ENCODE peak calls at places on chromosomes 13 and 19, in four cellular contexts. F, Y, R and A are unnamed samples.

GRCh38 chr13:50125306-50125555 is 110.0 kb downstream of the KCNRG start:
- DNase-seq in F (no peak), Y (no peak), R (no peak), A (no peak)

GRCh38 chr13:89380101-89380500 is 1708.9 kb downstream of the SLITRK5 start:
- DNase-seq in F (no peak), Y (no peak), R (peak), A (peak)

GRCh38 chr13:81487151-81487550 is 1146.2 kb upstream of the SPRY2 start:
- DNase-seq in F (no peak), Y (no peak), R (peak), A (peak)

GRCh38 chr19:7505682-7506384 is 10.1 kb upstream of the ZNF358 start:
- DNase-seq in F (peak), Y (no peak), R (no peak), A (no peak)

GRCh38 chr13:50724913-50725312 is 118.6 kb downstream of the DLEU7 start:
- DNase-seq in F (no peak), Y (no peak), R (no peak), A (no peak)

GRCh38 chr13:112928958-112929777 is 39.8 kb upstream of the MCF2L start:
- DNase-seq in F (no peak), Y (no peak), R (peak), A (no peak)

GRCh38 chr19:1491114-1491848 is at the start of gene REEP6:
- DNase-seq in F (peak), Y (no peak), R (no peak), A (no peak)

GRCh38 chr13:113854238-113855011 is 9.5 kb downstream of the GAS6 start:
- DNase-seq in F (no peak), Y (no peak), R (no peak), A (no peak)

GRCh38 chr13:105665284-105665683 is 870.2 kb downstream of the EFNB2 start:
- DNase-seq in F (no peak), Y (no peak), R (no peak), A (no peak)

GRCh38 chr19:1227313-1227626 is 10.5 kb downstream of the CBARP start:
- DNase-seq in F (no peak), Y (no peak), R (no peak), A (no peak)

GRCh38 chr13:109897988-109898623 is 111.7 kb upstream of the IRS2 start:
- DNase-seq in F (no peak), Y (no peak), R (no peak), A (no peak)

GRCh38 chr13:51803422-51804294 is at the start of gene DHRS12:
- DNase-seq in F (peak), Y (peak), R (peak), A (peak)

GRCh38 chr19:47352095-47352494 is 3.0 kb downstream of the DHX34 start:
- DNase-seq in F (no peak), Y (no peak), R (no peak), A (no peak)

GRCh38 chr19:2045501-2046045 is 5.5 kb downstream of the MKNK2 start:
- DNase-seq in F (peak), Y (no peak), R (no peak), A (no peak)

GRCh38 chr19:4962085-4962619 is 6.8 kb upstream of the KDM4B start:
- DNase-seq in F (no peak), Y (no peak), R (no peak), A (no peak)

GRCh38 chr13:44686478-44687071 is 110.4 kb upstream of the TSC22D1 start:
- DNase-seq in F (no peak), Y (no peak), R (no peak), A (no peak)

GRCh38 chr19:33325920-33326319 is 23.6 kb upstream of the CEBPA start:
- DNase-seq in F (no peak), Y (no peak), R (no peak), A (no peak)

GRCh38 chr13:63092461-63092860 is 1676.8 kb upstream of the PCDH20 start:
- DNase-seq in F (no peak), Y (no peak), R (no peak), A (no peak)

GRCh38 chr19:36963262-36963661 is 47.1 kb downstream of the ZNF568 start:
- DNase-seq in F (no peak), Y (no peak), R (no peak), A (no peak)

GRCh38 chr19:52336976-52337375 is 933 bp downstream of the ZNF610 start:
- DNase-seq in F (no peak), Y (no peak), R (no peak), A (no peak)

GRCh38 chr19:39211731-39212376 is 7.8 kb upstream of the SYCN start:
- DNase-seq in F (no peak), Y (no peak), R (no peak), A (peak)

GRCh38 chr19:378706-379105 is 30.2 kb downstream of the C2CD4C start:
- DNase-seq in F (no peak), Y (no peak), R (no peak), A (no peak)

GRCh38 chr19:7236153-7236552 is 58.1 kb downstream of the INSR start:
- DNase-seq in F (no peak), Y (no peak), R (no peak), A (no peak)

GRCh38 chr13:36163809-36164308 is 32.7 kb upstream of the DCLK1 start:
- DNase-seq in F (no peak), Y (no peak), R (no peak), A (no peak)

GRCh38 chr13:41891119-41891518 is 69.8 kb downstream of the VWA8 start:
- DNase-seq in F (no peak), Y (no peak), R (no peak), A (no peak)

GRCh38 chr13:49954674-49955455 is 18.7 kb upstream of the SPRYD7 start:
- DNase-seq in F (no peak), Y (no peak), R (no peak), A (no peak)

GRCh38 chr19:33409035-33409434 is 35.5 kb downstream of the CEBPG start:
- DNase-seq in F (no peak), Y (no peak), R (no peak), A (no peak)

GRCh38 chr19:4012092-4012974 is 4.8 kb downstream of the PIAS4 start:
- DNase-seq in F (no peak), Y (no peak), R (no peak), A (no peak)

GRCh38 chr13:104477256-104477655 is 1411.0 kb upstream of the SLC10A2 start:
- DNase-seq in F (no peak), Y (no peak), R (no peak), A (no peak)

GRCh38 chr13:42814868-42815267 is 33.5 kb downstream of the FAM216B start:
- DNase-seq in F (no peak), Y (no peak), R (no peak), A (no peak)

GRCh38 chr13:34201050-34201913 is 383.3 kb downstream of the RFC3 start:
- DNase-seq in F (no peak), Y (no peak), R (peak), A (no peak)

GRCh38 chr19:40754611-40755247 is 3.7 kb downstream of the SNRPA start:
- DNase-seq in F (no peak), Y (no peak), R (peak), A (no peak)

GRCh38 chr19:47229674-47230121 is 1.3 kb downstream of the BBC3 start:
- DNase-seq in F (no peak), Y (no peak), R (no peak), A (no peak)

GRCh38 chr13:95530178-95530577 is 22.3 kb upstream of the CLDN10 start:
- DNase-seq in F (no peak), Y (no peak), R (peak), A (no peak)

GRCh38 chr19:46220038-46220615 is 9.4 kb upstream of the IGFL1 start:
- DNase-seq in F (no peak), Y (no peak), R (no peak), A (no peak)

GRCh38 chr13:106373989-106374572 is 161.4 kb downstream of the EFNB2 start:
- DNase-seq in F (no peak), Y (peak), R (no peak), A (no peak)

DNA sequence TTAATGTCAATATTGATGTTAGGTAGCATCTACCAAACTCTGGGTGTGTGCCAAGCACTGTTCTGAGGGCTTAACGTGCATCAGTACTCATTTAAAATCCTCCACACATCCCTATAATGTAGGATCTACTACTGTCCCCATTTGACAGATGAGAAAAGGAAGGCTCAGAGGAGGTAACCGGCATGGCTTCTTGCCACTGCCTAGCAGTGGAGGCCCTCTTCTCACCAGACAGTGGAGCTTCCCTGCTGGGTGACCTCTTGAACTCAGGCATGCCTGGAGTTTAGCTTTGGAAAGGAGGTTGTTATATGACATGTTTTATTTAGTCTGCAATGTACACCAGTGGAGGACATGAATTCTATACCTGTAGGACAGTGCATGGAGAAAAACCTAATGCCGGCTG is 2.1 kb downstream of the SPATA13 start:
- DNase-seq in F (no peak), Y (no peak), R (no peak), A (no peak)
- TF ChIP-seq ATF3 in F (no peak), Y (no peak), R (no peak), A (no peak)

DNA sequence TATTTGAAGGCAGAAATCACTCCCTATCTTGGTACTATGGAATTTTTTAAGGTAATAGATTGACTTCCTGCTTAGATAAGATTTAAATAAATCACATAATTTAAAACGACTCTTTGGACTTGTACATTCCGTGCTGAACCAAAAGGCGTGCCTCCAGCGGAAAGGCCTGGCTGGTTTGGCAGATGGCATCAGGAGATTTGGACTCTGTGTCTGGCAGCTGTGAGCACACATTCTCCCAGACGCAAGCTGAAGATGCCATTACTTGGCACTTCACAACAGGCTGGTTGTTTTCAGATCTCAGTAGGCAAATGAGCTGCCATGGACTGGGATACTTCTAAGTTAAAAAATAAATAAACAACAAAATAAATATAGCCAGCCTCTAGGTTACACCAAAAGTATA is 104.5 kb upstream of the SLC15A1 start:
- DNase-seq in F (no peak), Y (no peak), R (no peak), A (no peak)
- TF ChIP-seq ZBTB33 in F (no peak), Y (no peak), R (no peak), A (no peak)

GRCh38 chr13:75832812-75833211 is 196.7 kb downstream of the LMO7 start:
- DNase-seq in F (no peak), Y (no peak), R (no peak), A (no peak)

GRCh38 chr13:75826391-75826790 is 190.3 kb downstream of the LMO7 start:
- DNase-seq in F (no peak), Y (no peak), R (no peak), A (no peak)

GRCh38 chr13:75831389-75831788 is 195.3 kb downstream of the LMO7 start:
- DNase-seq in F (no peak), Y (no peak), R (no peak), A (no peak)

GRCh38 chr13:75830842-75831241 is 194.7 kb downstream of the LMO7 start:
- DNase-seq in F (no peak), Y (no peak), R (no peak), A (no peak)

GRCh38 chr13:75829874-75830273 is 193.7 kb downstream of the LMO7 start:
- DNase-seq in F (no peak), Y (no peak), R (no peak), A (no peak)
- TF ChIP-seq ATF3 in F (no peak), Y (no peak), R (no peak), A (no peak)

GRCh38 chr19:6035026-6035425 is 57.1 kb upstream of the RANBP3 start:
- DNase-seq in F (no peak), Y (no peak), R (no peak), A (no peak)
- TF ChIP-seq ZBTB33 in F (no peak), Y (no peak), R (no peak), A (no peak)

GRCh38 chr19:53555352-53555751 is 17.4 kb downstream of the ZNF331 start:
- DNase-seq in F (no peak), Y (no peak), R (no peak), A (no peak)

GRCh38 chr19:53552001-53552721 is 14.2 kb downstream of the ZNF331 start:
- DNase-seq in F (no peak), Y (no peak), R (no peak), A (no peak)

GRCh38 chr19:53554804-53555203 is 16.9 kb downstream of the ZNF331 start:
- DNase-seq in F (no peak), Y (no peak), R (no peak), A (no peak)

GRCh38 chr19:53553865-53554791 is 16.2 kb downstream of the ZNF331 start:
- DNase-seq in F (no peak), Y (peak), R (no peak), A (no peak)

DNA sequence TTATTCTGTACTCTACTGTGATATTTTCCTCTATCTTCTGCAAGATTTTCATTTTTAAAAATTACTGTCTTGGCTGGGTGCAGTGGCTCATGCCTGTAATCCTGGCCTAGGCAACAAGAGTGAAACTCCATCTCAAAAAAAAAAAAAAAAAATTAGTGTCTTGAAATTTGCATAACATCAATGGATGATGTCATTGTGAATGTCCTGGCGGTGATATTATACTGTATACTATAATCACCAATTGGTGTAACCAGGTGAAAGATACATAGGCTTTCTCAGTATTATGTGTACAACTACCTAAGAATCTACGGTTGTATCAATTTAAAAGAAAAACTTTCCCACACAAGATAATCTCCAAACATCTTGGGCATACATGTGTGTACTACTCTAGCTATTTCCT is 15.2 kb downstream of the ZNF331 start:
- DNase-seq in F (no peak), Y (no peak), R (no peak), A (no peak)
- TF ChIP-seq ATF3 in F (no peak), Y (no peak), R (no peak), A (no peak)

GRCh38 chr13:90448466-90449037 is 898.9 kb upstream of the MIR17HG start:
- DNase-seq in F (no peak), Y (no peak), R (no peak), A (no peak)
- TF ChIP-seq ZBTB33 in F (no peak), Y (no peak), R (no peak), A (no peak)